ENCODE peak calls at places on chromosomes 12 and 14, in six cellular contexts. Y is IMR-90, S is psoas muscle, C is upper lobe of left lung, O is Calu3, R is nephron progenitor cell. A is an unnamed sample.
A peak's percentile ranks its signal among the peaks of the same experiment; 100 is the strongest.

GRCh38 chr12:25552681-25553080 is 402 bp downstream of the LMNTD1 start:
- DNase-seq in C (no peak), R (no peak), S (no peak), O (no peak), Y (peak; percentile 90), A (no peak)

GRCh38 chr12:106978035-106978800 is 8.7 kb downstream of the MTERF2 start:
- DNase-seq in C (no peak), O (no peak), Y (no peak), R (no peak), S (peak; percentile 36), A (peak; percentile 83)

GRCh38 chr14:103528158-103528511 is 861 bp upstream of the TRMT61A start:
- DNase-seq in R (no peak), S (peak; percentile 21), Y (no peak), C (no peak), O (no peak), A (peak; percentile 73)

GRCh38 chr12:100348657-100349454 is 8.0 kb upstream of the SLC17A8 start:
- DNase-seq in R (no peak), O (no peak), Y (peak; percentile 38), S (no peak), C (no peak), A (no peak)

GRCh38 chr14:94110552-94111181 is at the start of gene IFI27:
- DNase-seq in R (no peak), S (peak; percentile 54), Y (peak; percentile 41), C (peak; percentile 28), O (peak; percentile 75), A (peak; percentile 76)

GRCh38 chr14:103512701-103513611 is 9.7 kb downstream of the CKB start:
- DNase-seq in O (no peak), Y (peak; percentile 80), S (peak; percentile 64), R (no peak), C (peak; percentile 91), A (peak; percentile 92)

GRCh38 chr14:90654831-90655276 is 161.4 kb downstream of the TTC7B start:
- DNase-seq in C (peak; percentile 28), S (no peak), Y (peak; percentile 74), R (no peak), O (no peak), A (no peak)

GRCh38 chr12:63206494-63206893 is 55.5 kb upstream of the AVPR1A start:
- DNase-seq in O (no peak), R (no peak), S (no peak), Y (no peak), C (no peak), A (no peak)

GRCh38 chr12:30989754-30990153 is 63.2 kb downstream of the TSPAN11 start:
- DNase-seq in C (no peak), O (peak; percentile 17), R (peak; percentile 36), S (no peak), Y (no peak), A (no peak)

GRCh38 chr12:34295366-34296142 is 273.3 kb downstream of the ALG10 start:
- DNase-seq in S (peak; percentile 2), C (peak; percentile 35), O (no peak), R (no peak), Y (no peak), A (peak; percentile 33)

GRCh38 chr12:2691001-2691339 is 103.8 kb upstream of the FKBP4 start:
- DNase-seq in C (peak; percentile 87), R (peak; percentile 65), O (no peak), Y (peak; percentile 7), S (no peak), A (no peak)

GRCh38 chr12:52225752-52226151 is 7.3 kb upstream of the KRT7 start:
- DNase-seq in C (no peak), O (no peak), S (no peak), R (no peak), Y (no peak), A (peak; percentile 35)

GRCh38 chr12:31874961-31875608 is 84.1 kb upstream of the RESF1 start:
- DNase-seq in O (peak; percentile 75), Y (peak; percentile 83), S (peak; percentile 41), C (no peak), R (no peak), A (peak; percentile 65)

GRCh38 chr12:13562915-13563742 is 366.6 kb downstream of the EMP1 start:
- DNase-seq in S (no peak), O (no peak), Y (no peak), C (peak; percentile 75), R (no peak), A (no peak)

GRCh38 chr12:123829561-123829960 is 67.5 kb downstream of the DNAH10 start:
- DNase-seq in O (no peak), S (no peak), R (no peak), C (no peak), Y (peak; percentile 8), A (no peak)

GRCh38 chr14:88305923-88306322 is 17.1 kb downstream of the KCNK10 start:
- DNase-seq in O (no peak), S (no peak), Y (no peak), R (no peak), C (no peak), A (no peak)

GRCh38 chr12:9133243-9133938 is 17.7 kb upstream of the A2M start:
- DNase-seq in S (no peak), Y (no peak), C (no peak), R (no peak), O (no peak), A (no peak)

GRCh38 chr14:101884537-101885253 is 79.7 kb upstream of the DYNC1H1 start:
- DNase-seq in O (no peak), Y (no peak), S (no peak), R (no peak), C (no peak), A (peak; percentile 55)

GRCh38 chr12:120690083-120690450 is 3.1 kb downstream of the MLEC start:
- DNase-seq in S (no peak), Y (no peak), O (no peak), R (no peak), C (no peak), A (no peak)

GRCh38 chr12:114164354-114164753 is 198.2 kb upstream of the RBM19 start:
- DNase-seq in R (no peak), O (no peak), C (no peak), S (no peak), Y (no peak), A (no peak)

GRCh38 chr12:114168061-114168460 is 201.9 kb upstream of the RBM19 start:
- DNase-seq in C (no peak), R (no peak), S (no peak), O (no peak), Y (peak; percentile 48), A (no peak)

GRCh38 chr12:114165921-114166320 is 199.8 kb upstream of the RBM19 start:
- DNase-seq in C (no peak), Y (no peak), R (no peak), S (no peak), O (no peak), A (no peak)

GRCh38 chr12:114167431-114167830 is 201.3 kb upstream of the RBM19 start:
- DNase-seq in O (no peak), C (no peak), S (no peak), R (no peak), Y (peak; percentile 60), A (no peak)

DNA sequence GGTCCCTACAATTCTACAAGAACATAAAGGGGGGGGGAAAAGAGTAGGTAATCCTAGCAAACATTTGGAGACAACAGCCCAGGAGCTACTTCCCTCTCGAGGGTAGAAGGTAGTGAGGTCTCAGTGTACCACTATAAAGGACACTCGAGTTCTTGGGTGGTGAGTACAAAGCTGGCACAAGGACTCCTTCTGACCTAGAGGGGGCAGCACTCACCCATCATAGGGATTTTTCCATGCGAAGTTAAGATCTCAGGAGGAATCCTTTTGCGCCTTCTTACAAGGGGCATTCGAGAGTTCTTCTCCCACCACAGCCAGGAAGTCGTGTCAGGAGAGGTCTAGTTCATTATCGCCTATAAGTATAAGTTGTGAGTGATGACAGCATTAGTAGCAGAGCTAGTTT is 200.2 kb upstream of the RBM19 start:
- DNase-seq in O (peak; percentile 24), R (peak; percentile 59), C (no peak), Y (peak; percentile 60), S (no peak), A (no peak)
- TF ChIP-seq CTCF in O (no peak), R (peak; percentile 69), C (peak; percentile 27), Y (peak; percentile 62), S (no peak), A (no peak)

DNA sequence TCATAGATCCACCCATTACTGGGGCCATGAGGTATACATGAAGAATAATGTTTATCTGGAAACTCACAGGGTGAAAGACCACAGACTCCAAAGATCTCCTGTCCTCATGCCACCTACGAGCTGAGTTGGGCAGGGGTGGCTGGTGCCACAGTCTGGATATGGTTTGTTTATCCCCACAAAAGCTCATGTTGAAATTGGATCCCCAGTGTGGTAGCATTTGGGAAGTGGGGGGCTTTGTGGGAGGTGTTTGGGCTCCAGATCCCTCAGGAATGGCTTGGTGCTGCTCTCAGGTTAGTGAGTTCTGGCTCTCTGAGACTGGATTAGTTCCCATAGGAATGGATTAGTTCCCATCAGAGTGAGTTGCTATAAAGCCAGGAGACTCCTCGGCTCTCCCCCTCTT is 192.3 kb upstream of the FSCB start:
- DNase-seq in O (no peak), S (no peak), Y (no peak), R (no peak), C (no peak), A (no peak)
- TF ChIP-seq CTCF in O (no peak), S (no peak), Y (no peak), R (no peak), C (no peak), A (no peak)

GRCh38 chr12:56208014-56208413 is 13.7 kb downstream of the RNF41 start:
- DNase-seq in C (no peak), Y (no peak), R (no peak), S (no peak), O (no peak), A (no peak)

GRCh38 chr12:56206373-56207166 is 15.2 kb downstream of the RNF41 start:
- DNase-seq in S (peak; percentile 43), R (peak; percentile 58), O (peak; percentile 58), C (no peak), Y (peak; percentile 54), A (peak; percentile 77)

GRCh38 chr12:56202838-56203237 is 13.6 kb upstream of the SMARCC2 start:
- DNase-seq in R (no peak), Y (no peak), O (no peak), S (no peak), C (no peak), A (no peak)

GRCh38 chr12:56204275-56204674 is 15.0 kb upstream of the SMARCC2 start:
- DNase-seq in O (no peak), R (no peak), S (no peak), Y (no peak), C (no peak), A (no peak)

DNA sequence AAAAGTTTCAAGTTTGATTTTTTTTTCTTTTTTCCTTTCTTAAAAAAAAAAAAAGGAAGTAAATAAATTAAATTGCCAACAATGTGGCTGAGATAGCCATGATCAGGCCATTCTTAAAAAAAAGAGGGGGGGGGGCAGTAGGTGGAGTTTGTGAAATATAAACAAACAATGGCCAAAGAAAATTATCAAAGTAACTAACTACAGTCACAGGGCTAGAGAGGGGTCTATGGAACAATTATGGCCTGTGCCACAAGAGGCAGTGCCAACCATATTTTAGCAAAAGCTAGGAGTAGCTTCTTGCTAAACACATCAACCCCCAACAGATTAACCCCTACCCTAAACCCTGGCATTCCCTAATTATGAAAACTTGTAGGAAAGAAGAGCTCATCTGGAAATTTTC is 16.2 kb upstream of the SMARCC2 start:
- DNase-seq in C (no peak), R (no peak), S (no peak), Y (no peak), O (no peak), A (no peak)
- TF ChIP-seq CTCF in C (no peak), R (no peak), S (no peak), Y (peak; percentile 2), O (no peak), A (no peak)

GRCh38 chr12:113092478-113093408 is 36.2 kb downstream of the DTX1 start:
- DNase-seq in Y (no peak), R (peak; percentile 77), C (peak; percentile 87), S (peak; percentile 53), O (peak; percentile 75), A (no peak)
- TF ChIP-seq CTCF in Y (no peak), R (no peak), C (no peak), S (no peak), O (peak; percentile 11), A (no peak)

GRCh38 chr14:74207943-74208342 is 31.3 kb upstream of the VSX2 start:
- DNase-seq in R (no peak), C (no peak), S (no peak), O (no peak), Y (no peak), A (no peak)
- TF ChIP-seq CTCF in R (no peak), C (no peak), S (no peak), O (no peak), Y (peak; percentile 7), A (no peak)

A was measured in sigmoid colon.